ENCODE peak calls at places on chromosome 19, in eight cellular contexts. P is tibial nerve, Z is hypothalamus, Q is A172, I is IMR-90, R is Caki2, D is RWPE2, X is activated T-cell treated with anti-CD3 and anti-CD28 coated beads for 1 hour. A is an unnamed sample.

GRCh38 chr19:46373573-46374359 is 26.9 kb downstream of the PPP5C start:
- DNase-seq in P (no peak), Z (no peak), Q (peak), I (peak), R (peak), D (peak), X (no peak), A (peak)

GRCh38 chr19:8515317-8515716 is 1.4 kb upstream of the ZNF414 start:
- DNase-seq in P (no peak), Z (no peak), Q (no peak), I (no peak), R (no peak), D (no peak), X (peak), A (no peak)

GRCh38 chr19:797528-798414 is 519 bp downstream of the PTBP1 start:
- DNase-seq in P (peak), Z (peak), Q (peak), I (peak), R (peak), D (no peak), X (peak), A (peak)

GRCh38 chr19:55441319-55441691 is 1.8 kb downstream of the SHISA7 start:
- DNase-seq in P (no peak), Z (no peak), Q (no peak), I (no peak), R (no peak), D (no peak), X (no peak), A (no peak)

GRCh38 chr19:16193466-16193865 is 4.2 kb upstream of the AP1M1 start:
- DNase-seq in P (no peak), Z (no peak), Q (no peak), I (no peak), R (no peak), D (no peak), X (no peak), A (no peak)

GRCh38 chr19:48490980-48491792 is 20.4 kb downstream of the LMTK3 start:
- DNase-seq in P (no peak), Z (no peak), Q (no peak), I (no peak), R (no peak), D (peak), X (peak), A (peak)

GRCh38 chr19:6056801-6057650 is 53.3 kb downstream of the RFX2 start:
- DNase-seq in P (peak), Z (peak), Q (peak), I (peak), R (peak), D (peak), X (no peak), A (peak)

GRCh38 chr19:45955905-45956608 is 17.6 kb downstream of the NOVA2 start:
- DNase-seq in P (peak), Z (no peak), Q (peak), I (peak), R (no peak), D (no peak), X (no peak), A (peak)

GRCh38 chr19:1942934-1943555 is 2.1 kb downstream of the CSNK1G2 start:
- DNase-seq in P (no peak), Z (no peak), Q (no peak), I (no peak), R (no peak), D (no peak), X (no peak), A (no peak)

GRCh38 chr19:56942749-56943148 is 102.2 kb upstream of the PEG3 start:
- DNase-seq in P (no peak), Z (no peak), Q (no peak), I (no peak), R (no peak), D (peak), X (no peak), A (no peak)

GRCh38 chr19:49071860-49072547 is 495 bp downstream of the KCNA7 start:
- DNase-seq in P (no peak), Z (no peak), Q (no peak), I (no peak), R (no peak), D (no peak), X (no peak), A (no peak)

GRCh38 chr19:29084266-29084665 is 128.7 kb downstream of the UQCRFS1 start:
- DNase-seq in P (no peak), Z (no peak), Q (no peak), I (no peak), R (no peak), D (no peak), X (no peak), A (peak)

GRCh38 chr19:6521718-6522646 is 8.8 kb upstream of the TNFSF9 start:
- DNase-seq in P (no peak), Z (no peak), Q (peak), I (no peak), R (peak), D (no peak), X (peak), A (peak)

GRCh38 chr19:12952488-12953455 is 4.3 kb downstream of the GADD45GIP1 start:
- DNase-seq in P (no peak), Z (no peak), Q (peak), I (peak), R (no peak), D (no peak), X (no peak), A (peak)

GRCh38 chr19:16462757-16463250 is 9.0 kb downstream of the EPS15L1 start:
- DNase-seq in P (no peak), Z (no peak), Q (peak), I (peak), R (peak), D (no peak), X (no peak), A (peak)

GRCh38 chr19:35351441-35352176 is 3.9 kb downstream of the FFAR1 start:
- DNase-seq in P (no peak), Z (no peak), Q (no peak), I (no peak), R (no peak), D (peak), X (no peak), A (no peak)

GRCh38 chr19:42466521-42467436 is 24.0 kb upstream of the CXCL17 start:
- DNase-seq in P (no peak), Z (no peak), Q (no peak), I (no peak), R (no peak), D (no peak), X (no peak), A (no peak)

GRCh38 chr19:48991823-48992570 is 1.1 kb downstream of the GYS1 start:
- DNase-seq in P (peak), Z (no peak), Q (peak), I (peak), R (peak), D (no peak), X (no peak), A (peak)

GRCh38 chr19:3135961-3136683 is at the start of gene GNA15:
- DNase-seq in P (no peak), Z (no peak), Q (no peak), I (no peak), R (no peak), D (peak), X (no peak), A (no peak)

GRCh38 chr19:49233163-49233562 is 75.6 kb downstream of the TRPM4 start:
- DNase-seq in P (no peak), Z (no peak), Q (no peak), I (no peak), R (no peak), D (no peak), X (no peak), A (no peak)

GRCh38 chr19:42176990-42177685 is 40.3 kb downstream of the DEDD2 start:
- DNase-seq in P (peak), Z (peak), Q (peak), I (peak), R (peak), D (no peak), X (peak), A (peak)

GRCh38 chr19:6458695-6459355 is 767 bp downstream of the SLC25A23 start:
- DNase-seq in P (no peak), Z (no peak), Q (no peak), I (no peak), R (no peak), D (no peak), X (no peak), A (no peak)

GRCh38 chr19:32642771-32643170 is 32.2 kb downstream of the ANKRD27 start:
- DNase-seq in P (no peak), Z (no peak), Q (no peak), I (no peak), R (no peak), D (no peak), X (peak), A (no peak)

A was measured in Daoy.